ENCODE peak calls at places on chromosomes 13 and 19, in ten cellular contexts. B is HepG2, C is spleen, H is transverse colon, R is Panc1, I is upper lobe of left lung, W is stomach, K is breast epithelium, N is HL-60, Y is GM23338. U is an unnamed sample.

GRCh38 chr13:33139186-33139585 is 123.0 kb downstream of the KL start:
- DNase-seq in B (no peak), C (no peak), H (peak), R (no peak), I (peak), W (no peak), K (no peak), N (no peak), Y (no peak), U (no peak)

GRCh38 chr19:47209323-47210179 is 21.4 kb downstream of the BBC3 start:
- DNase-seq in B (no peak), C (no peak), H (no peak), R (no peak), I (no peak), W (no peak), K (no peak), N (no peak), Y (peak), U (no peak)

GRCh38 chr19:3171894-3172679 is 6.5 kb upstream of the S1PR4 start:
- DNase-seq in B (peak), C (no peak), H (no peak), R (no peak), I (no peak), W (no peak), K (no peak), N (no peak), Y (no peak), U (no peak)

GRCh38 chr13:105848494-105848893 is 687.0 kb downstream of the EFNB2 start:
- DNase-seq in B (no peak), C (no peak), H (no peak), R (no peak), I (no peak), W (no peak), K (no peak), N (no peak), Y (no peak), U (no peak)

GRCh38 chr19:1953441-1954094 is 12.6 kb downstream of the CSNK1G2 start:
- DNase-seq in B (no peak), C (no peak), H (no peak), R (no peak), I (no peak), W (no peak), K (no peak), N (no peak), Y (no peak), U (no peak)

GRCh38 chr13:50299546-50300249 is 284.5 kb downstream of the KCNRG start:
- DNase-seq in B (no peak), C (no peak), H (no peak), R (no peak), I (no peak), W (no peak), K (no peak), N (no peak), Y (no peak), U (no peak)

GRCh38 chr13:24275041-24275440 is 34.3 kb upstream of the C1QTNF9 start:
- DNase-seq in B (no peak), C (no peak), H (no peak), R (no peak), I (no peak), W (peak), K (no peak), N (no peak), Y (no peak), U (no peak)

GRCh38 chr19:12611361-12611699 is 610 bp downstream of the ZNF791 start:
- DNase-seq in B (peak), C (peak), H (peak), R (no peak), I (peak), W (peak), K (peak), N (no peak), Y (peak), U (no peak)

GRCh38 chr19:31408460-31409124 is 59.4 kb upstream of the TSHZ3 start:
- DNase-seq in B (no peak), C (no peak), H (no peak), R (no peak), I (no peak), W (no peak), K (no peak), N (no peak), Y (no peak), U (no peak)

GRCh38 chr13:48194392-48194754 is 38.6 kb upstream of the ITM2B start:
- DNase-seq in B (no peak), C (no peak), H (no peak), R (no peak), I (no peak), W (no peak), K (no peak), N (peak), Y (no peak), U (no peak)

GRCh38 chr13:23391752-23392151 is 41.8 kb downstream of the SACS start:
- DNase-seq in B (no peak), C (no peak), H (no peak), R (no peak), I (no peak), W (no peak), K (no peak), N (no peak), Y (no peak), U (no peak)

GRCh38 chr19:7460562-7460966 is 28.3 kb downstream of the PEX11G start:
- DNase-seq in B (no peak), C (no peak), H (no peak), R (no peak), I (no peak), W (no peak), K (no peak), N (no peak), Y (no peak), U (no peak)

GRCh38 chr19:48874309-48875135 is 2.3 kb downstream of the PPP1R15A start:
- DNase-seq in B (no peak), C (no peak), H (peak), R (no peak), I (peak), W (peak), K (no peak), N (peak), Y (no peak), U (no peak)

GRCh38 chr19:10091892-10092641 is 6.0 kb downstream of the SHFL start:
- DNase-seq in B (no peak), C (peak), H (no peak), R (no peak), I (no peak), W (no peak), K (no peak), N (no peak), Y (no peak), U (no peak)

GRCh38 chr19:46755077-46755852 is 9.0 kb upstream of the STRN4 start:
- DNase-seq in B (no peak), C (no peak), H (no peak), R (no peak), I (no peak), W (no peak), K (no peak), N (peak), Y (no peak), U (no peak)

GRCh38 chr19:3250675-3251074 is 26.2 kb downstream of the CELF5 start:
- DNase-seq in B (peak), C (no peak), H (peak), R (no peak), I (no peak), W (no peak), K (no peak), N (peak), Y (peak), U (no peak)

GRCh38 chr13:41224113-41225110 is 30.0 kb upstream of the KBTBD7 start:
- DNase-seq in B (no peak), C (no peak), H (no peak), R (no peak), I (no peak), W (no peak), K (no peak), N (no peak), Y (no peak), U (no peak)

GRCh38 chr13:59754411-59754810 is 409.3 kb downstream of the DIAPH3 start:
- DNase-seq in B (no peak), C (no peak), H (no peak), R (no peak), I (no peak), W (no peak), K (no peak), N (no peak), Y (no peak), U (no peak)

GRCh38 chr19:55269299-55269698 is 10.5 kb upstream of the PPP6R1 start:
- DNase-seq in B (no peak), C (no peak), H (no peak), R (no peak), I (no peak), W (no peak), K (no peak), N (no peak), Y (no peak), U (no peak)

GRCh38 chr19:40190891-40191835 is at the start of gene MAP3K10:
- DNase-seq in B (peak), C (peak), H (peak), R (peak), I (peak), W (peak), K (no peak), N (peak), Y (peak), U (no peak)

GRCh38 chr19:42281175-42282035 is 12.4 kb downstream of the CIC start:
- DNase-seq in B (peak), C (peak), H (peak), R (no peak), I (no peak), W (no peak), K (peak), N (peak), Y (peak), U (no peak)

GRCh38 chr19:41706741-41707501 is 1.5 kb upstream of the CEACAM5 start:
- DNase-seq in B (peak), C (peak), H (peak), R (peak), I (peak), W (peak), K (no peak), N (peak), Y (peak), U (no peak)

GRCh38 chr19:55091955-55092354 is 16.3 kb downstream of the EPS8L1 start:
- DNase-seq in B (no peak), C (no peak), H (no peak), R (no peak), I (no peak), W (no peak), K (no peak), N (no peak), Y (peak), U (no peak)

GRCh38 chr13:80945328-80945727 is 604.4 kb upstream of the SPRY2 start:
- DNase-seq in B (peak), C (no peak), H (no peak), R (no peak), I (no peak), W (peak), K (no peak), N (no peak), Y (peak), U (no peak)

GRCh38 chr19:53982056-53982455 is 9.4 kb upstream of the CACNG6 start:
- DNase-seq in B (no peak), C (no peak), H (no peak), R (no peak), I (no peak), W (no peak), K (no peak), N (no peak), Y (peak), U (no peak)
- H3K4me3 ChIP-seq in B (no peak), C (no peak), H (no peak), R (peak), I (no peak), W (peak), K (peak), N (no peak), Y (peak), U (peak)

GRCh38 chr13:112766336-112766735 is 76.5 kb downstream of the ATP11A start:
- DNase-seq in B (no peak), C (no peak), H (no peak), R (no peak), I (no peak), W (no peak), K (no peak), N (no peak), Y (no peak), U (no peak)

GRCh38 chr13:112764028-112764427 is 74.2 kb downstream of the ATP11A start:
- DNase-seq in B (no peak), C (no peak), H (no peak), R (no peak), I (no peak), W (no peak), K (no peak), N (no peak), Y (no peak), U (no peak)

GRCh38 chr13:112762690-112763080 is 72.8 kb downstream of the ATP11A start:
- DNase-seq in B (no peak), C (peak), H (no peak), R (no peak), I (no peak), W (no peak), K (no peak), N (no peak), Y (no peak), U (no peak)

GRCh38 chr13:112765734-112766133 is 75.9 kb downstream of the ATP11A start:
- DNase-seq in B (no peak), C (no peak), H (no peak), R (no peak), I (no peak), W (no peak), K (no peak), N (no peak), Y (no peak), U (no peak)

GRCh38 chr13:112764864-112765561 is 75.2 kb downstream of the ATP11A start:
- DNase-seq in B (no peak), C (no peak), H (no peak), R (no peak), I (peak), W (no peak), K (no peak), N (no peak), Y (no peak), U (no peak)
- TF ChIP-seq POLR2AphosphoS5 in B (no peak), C (no peak), H (no peak), R (no peak), I (no peak), W (no peak), K (no peak), N (no peak), Y (no peak), U (no peak)

GRCh38 chr13:21548577-21548976 is 55.4 kb downstream of the MICU2 start:
- DNase-seq in B (no peak), C (no peak), H (no peak), R (no peak), I (no peak), W (no peak), K (no peak), N (no peak), Y (no peak), U (no peak)

GRCh38 chr13:21556051-21556450 is 47.9 kb downstream of the MICU2 start:
- DNase-seq in B (no peak), C (no peak), H (no peak), R (no peak), I (no peak), W (no peak), K (no peak), N (no peak), Y (no peak), U (no peak)

GRCh38 chr13:21546372-21546771 is 57.6 kb downstream of the MICU2 start:
- DNase-seq in B (no peak), C (no peak), H (no peak), R (no peak), I (no peak), W (no peak), K (no peak), N (peak), Y (no peak), U (no peak)

GRCh38 chr13:21549633-21550032 is 54.3 kb downstream of the MICU2 start:
- DNase-seq in B (no peak), C (no peak), H (no peak), R (no peak), I (no peak), W (no peak), K (no peak), N (no peak), Y (no peak), U (no peak)

DNA sequence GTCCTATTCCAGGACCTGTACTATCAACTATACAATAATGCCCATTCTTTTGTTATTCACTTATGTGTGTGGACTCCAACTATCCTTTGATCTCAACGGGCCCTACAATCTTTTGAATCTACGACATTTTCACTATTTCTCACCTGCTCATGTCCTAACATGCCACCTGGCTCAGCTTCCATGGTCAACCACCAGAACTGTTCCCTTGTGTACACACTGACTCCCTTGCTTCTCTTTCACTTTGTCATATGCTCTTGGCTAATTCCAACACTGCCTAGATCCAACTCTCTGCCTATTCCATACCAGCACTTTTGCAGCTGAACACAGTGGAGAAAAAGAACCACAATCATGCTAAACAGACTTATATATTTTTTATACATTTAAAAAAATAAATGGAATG is 53.1 kb downstream of the MICU2 start:
- DNase-seq in B (peak), C (no peak), H (no peak), R (no peak), I (no peak), W (no peak), K (no peak), N (no peak), Y (no peak), U (no peak)
- H3K4me3 ChIP-seq in B (no peak), C (no peak), H (no peak), R (no peak), I (no peak), W (no peak), K (no peak), N (no peak), Y (no peak), U (no peak)

DNA sequence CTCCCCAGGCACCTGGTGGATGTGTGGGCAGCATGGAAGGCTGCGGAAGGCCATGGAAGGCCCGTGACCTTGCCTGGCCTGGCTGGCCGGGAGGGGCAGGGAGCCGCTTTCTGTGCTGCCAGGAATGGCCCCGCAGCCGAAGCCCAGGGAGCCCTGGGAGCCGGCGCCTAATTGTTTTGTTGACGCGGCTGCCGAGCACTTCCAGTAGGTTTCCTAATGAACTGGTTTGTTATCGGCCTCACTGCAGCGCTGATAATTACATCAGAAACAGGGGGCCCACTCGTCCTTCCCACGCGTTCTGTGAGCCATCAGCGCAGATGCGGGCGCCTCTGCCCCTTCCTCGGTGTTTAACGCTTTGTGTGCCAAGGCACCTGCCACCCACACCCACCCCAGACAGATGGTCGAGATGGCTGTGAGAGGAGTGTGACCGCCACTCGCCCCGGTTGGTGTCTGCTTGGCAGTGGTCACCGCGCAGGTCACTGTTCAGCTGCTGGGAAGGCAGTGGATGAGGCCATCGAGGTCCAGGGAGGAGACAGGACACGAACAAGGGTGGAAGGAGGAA is 124.5 kb downstream of the KDM4B start:
- DNase-seq in B (no peak), C (no peak), H (no peak), R (no peak), I (no peak), W (peak), K (no peak), N (no peak), Y (no peak), U (no peak)
- TF ChIP-seq POLR2AphosphoS5 in B (no peak), C (no peak), H (no peak), R (no peak), I (no peak), W (no peak), K (no peak), N (no peak), Y (no peak), U (no peak)

U was measured in vagina.